ENCODE peak calls at places on chromosome 17, in seven cellular contexts. J is adrenal gland; M is amniotic stem cell; S is transverse colon; C is heart right ventricle; U is activated CD4-positive, alpha-beta T cell treated with anti-CD3 and anti-CD28 coated beads for 4 hours; Z is IMR-90. N is an unnamed sample.

GRCh38 chr17:40268141-40268712 is 19.5 kb upstream of the CDC6 start:
- DNase-seq in S (no peak), C (no peak), Z (peak; percentile 26), M (no peak), J (no peak), U (no peak), N (no peak)

GRCh38 chr17:31308372-31308905 is 5.4 kb downstream of the EVI2B start:
- DNase-seq in U (no peak), Z (no peak), M (no peak), J (no peak), C (no peak), S (no peak), N (no peak)

GRCh38 chr17:76370261-76370993 is 14.0 kb upstream of the SPHK1 start:
- DNase-seq in J (peak; percentile 84), M (peak; percentile 81), U (no peak), Z (peak; percentile 98), S (peak; percentile 54), C (peak; percentile 85), N (no peak)

GRCh38 chr17:66652840-66653507 is 181.9 kb upstream of the CACNG5 start:
- DNase-seq in Z (peak; percentile 74), C (no peak), J (no peak), S (no peak), M (no peak), U (no peak), N (no peak)

GRCh38 chr17:82414548-82415281 is 3.4 kb upstream of the HEXD start:
- DNase-seq in M (peak; percentile 43), S (peak; percentile 73), U (peak; percentile 71), Z (peak; percentile 50), J (peak; percentile 70), C (peak; percentile 79), N (peak; percentile 64)

GRCh38 chr17:77374170-77374936 is 233.6 kb downstream of the SEC14L1 start:
- DNase-seq in J (peak; percentile 90), S (peak; percentile 78), C (peak; percentile 83), M (peak; percentile 53), Z (peak; percentile 86), U (peak; percentile 66), N (peak; percentile 73)

GRCh38 chr17:17453088-17453487 is 23.7 kb upstream of the MED9 start:
- DNase-seq in M (no peak), S (no peak), Z (no peak), U (no peak), J (no peak), C (no peak), N (no peak)

GRCh38 chr17:80761421-80761871 is 216.8 kb downstream of the RPTOR start:
- DNase-seq in U (peak; percentile 85), Z (peak; percentile 88), M (peak; percentile 45), S (no peak), J (no peak), C (no peak), N (no peak)

GRCh38 chr17:39576187-39576586 is 31.5 kb downstream of the NEUROD2 start:
- DNase-seq in Z (no peak), U (no peak), J (no peak), M (no peak), C (no peak), S (no peak), N (no peak)

GRCh38 chr17:76371656-76372628 is 12.5 kb upstream of the SPHK1 start:
- DNase-seq in Z (peak; percentile 100), J (no peak), M (peak; percentile 63), U (no peak), S (no peak), C (peak; percentile 1), N (no peak)

N was measured in immature natural killer cell.